ENCODE peak calls at places on chromosomes 4 and X, in five cellular contexts. D is NCI-H774; Q is B cell; R is pancreas; C is activated naive CD4-positive, alpha-beta T cell treated with anti-CD3 and anti-CD28 coated beads for 36 hours. W is an unnamed sample.

GRCh38 chrX:119419146-119419545 is 20.0 kb downstream of the SLC25A43 start:
- DNase-seq in D (no peak), Q (no peak), R (no peak), C (no peak), W (no peak)

GRCh38 chr4:173448919-173449641 is 50.2 kb upstream of the SCRG1 start:
- DNase-seq in D (no peak), Q (no peak), R (no peak), C (no peak), W (peak; percentile 32)

GRCh38 chrX:111352424-111352823 is 59.6 kb downstream of the DCX start:
- DNase-seq in D (peak; percentile 71), Q (no peak), R (peak; percentile 20), C (no peak), W (no peak)

GRCh38 chrX:55787063-55787462 is 69.5 kb downstream of the RRAGB start:
- DNase-seq in D (no peak), Q (no peak), R (no peak), C (no peak), W (no peak)

GRCh38 chr4:64341711-64342110 is 67.5 kb downstream of the TECRL start:
- DNase-seq in D (peak; percentile 1), Q (no peak), R (no peak), C (no peak), W (no peak)

GRCh38 chrX:136273986-136274385 is 22.8 kb upstream of the MAP7D3 start:
- DNase-seq in D (peak; percentile 78), Q (no peak), R (no peak), C (no peak), W (no peak)

GRCh38 chrX:124358796-124359386 is 12.5 kb downstream of the SH2D1A start:
- DNase-seq in D (no peak), Q (no peak), R (no peak), C (no peak), W (no peak)

GRCh38 chr4:123350191-123350544 is 46.4 kb upstream of the SPRY1 start:
- DNase-seq in D (peak; percentile 0), Q (peak; percentile 19), R (peak; percentile 27), C (peak; percentile 20), W (no peak)

GRCh38 chr4:89056953-89057398 is at the start of gene FAM13A:
- DNase-seq in D (no peak), Q (peak; percentile 28), R (peak; percentile 83), C (no peak), W (no peak)

GRCh38 chr4:48042979-48043461 is 26.4 kb downstream of the NIPAL1 start:
- DNase-seq in D (no peak), Q (no peak), R (no peak), C (no peak), W (no peak)

GRCh38 chr4:60992037-60992436 is 208.1 kb upstream of the ADGRL3 start:
- DNase-seq in D (no peak), Q (no peak), R (no peak), C (no peak), W (no peak)

GRCh38 chr4:8305851-8306361 is 36.4 kb downstream of the HTRA3 start:
- DNase-seq in D (no peak), Q (no peak), R (no peak), C (no peak), W (no peak)

GRCh38 chr4:1345905-1346780 is 865 bp upstream of the UVSSA start:
- DNase-seq in D (no peak), Q (peak; percentile 56), R (peak; percentile 52), C (peak; percentile 47), W (peak; percentile 66)

GRCh38 chrX:130106071-130106470 is 4.2 kb downstream of the ELF4 start:
- DNase-seq in D (no peak), Q (no peak), R (no peak), C (no peak), W (no peak)

GRCh38 chr4:153512952-153513500 is 46.9 kb downstream of the TMEM131L start:
- DNase-seq in D (no peak), Q (no peak), R (no peak), C (no peak), W (no peak)

GRCh38 chrX:39012561-39013209 is 211.4 kb downstream of the MID1IP1 start:
- DNase-seq in D (no peak), Q (no peak), R (no peak), C (no peak), W (no peak)

GRCh38 chrX:15745179-15745578 is 7.1 kb downstream of the CA5B start:
- DNase-seq in D (no peak), Q (no peak), R (no peak), C (no peak), W (no peak)

GRCh38 chr4:123444298-123444731 is 47.7 kb downstream of the SPRY1 start:
- DNase-seq in D (no peak), Q (peak; percentile 79), R (peak; percentile 25), C (peak; percentile 51), W (no peak)

GRCh38 chr4:133960975-133961374 is 240.6 kb downstream of the PABPC4L start:
- DNase-seq in D (no peak), Q (no peak), R (no peak), C (no peak), W (no peak)

GRCh38 chr4:163063891-163064290 is 102.8 kb downstream of the NAF1 start:
- DNase-seq in D (no peak), Q (no peak), R (no peak), C (no peak), W (no peak)

GRCh38 chrX:30504309-30504708 is 73.3 kb downstream of the TASL start:
- DNase-seq in D (no peak), Q (peak; percentile 26), R (no peak), C (no peak), W (peak; percentile 17)

GRCh38 chr4:51932261-51932660 is 87.9 kb downstream of the LRRC66 start:
- DNase-seq in D (no peak), Q (no peak), R (no peak), C (no peak), W (no peak)

GRCh38 chrX:54182194-54182863 is 725 bp downstream of the FAM120C start:
- DNase-seq in D (peak; percentile 9), Q (peak; percentile 62), R (peak; percentile 63), C (peak; percentile 72), W (peak; percentile 51)

GRCh38 chrX:40809210-40809609 is 73.9 kb upstream of the MED14 start:
- DNase-seq in D (no peak), Q (no peak), R (no peak), C (no peak), W (no peak)

GRCh38 chrX:152913915-152914314 is 16.0 kb downstream of the ZNF185 start:
- DNase-seq in D (no peak), Q (no peak), R (no peak), C (no peak), W (no peak)

W was measured in GM13976.